ENCODE peak calls at places on chromosomes 4 and X, in five cellular contexts. L is progenitor cell of endocrine pancreas; J is T-helper 9 cell; B is GDM1; T is stimulated activated CD4-positive, alpha-beta T cell treated with anti-CD3 and anti-CD28 coated beads, Interleukin-2, amount 100 ng/mL, for 48 hours. Q is an unnamed sample.

GRCh38 chr4:158914178-158914577 is 145.4 kb downstream of the FNIP2 start:
- DNase-seq in L (no peak), J (no peak), B (no peak), T (no peak), Q (no peak)

GRCh38 chr4:15355464-15355863 is 72.4 kb upstream of the C1QTNF7 start:
- DNase-seq in L (no peak), J (no peak), B (no peak), T (no peak), Q (no peak)

GRCh38 chr4:141853091-141853734 is 216.8 kb downstream of the IL15 start:
- DNase-seq in L (no peak), J (no peak), B (no peak), T (no peak), Q (no peak)

GRCh38 chrX:41332408-41332987 is 1.5 kb upstream of the DDX3X start:
- DNase-seq in L (no peak), J (peak), B (peak), T (no peak), Q (peak)

GRCh38 chr4:19256823-19257222 is 994.9 kb upstream of the SLIT2 start:
- DNase-seq in L (no peak), J (no peak), B (no peak), T (no peak), Q (no peak)

GRCh38 chr4:184400375-184400870 is 73.9 kb downstream of the IRF2 start:
- DNase-seq in L (no peak), J (no peak), B (no peak), T (no peak), Q (no peak)

GRCh38 chr4:27019766-27020165 is 159.1 kb downstream of the STIM2 start:
- DNase-seq in L (no peak), J (no peak), B (no peak), T (no peak), Q (no peak)

GRCh38 chrX:136163694-136164093 is 16.4 kb downstream of the FHL1 start:
- DNase-seq in L (no peak), J (no peak), B (no peak), T (no peak), Q (no peak)

GRCh38 chr4:146477054-146477453 is 44.7 kb downstream of the SLC10A7 start:
- DNase-seq in L (no peak), J (no peak), B (no peak), T (no peak), Q (no peak)

GRCh38 chrX:102966701-102967100 is 29.6 kb downstream of the RAB40AL start:
- DNase-seq in L (no peak), J (no peak), B (no peak), T (no peak), Q (no peak)

GRCh38 chr4:10078481-10079233 is 37.9 kb downstream of the WDR1 start:
- DNase-seq in L (no peak), J (no peak), B (no peak), T (no peak), Q (no peak)

GRCh38 chr4:58766763-58767162 is 1656.6 kb upstream of the IGFBP7 start:
- DNase-seq in L (no peak), J (no peak), B (no peak), T (no peak), Q (no peak)

Q was measured in naive thymus-derived CD8-positive, alpha-beta T cell.